ENCODE peak calls at places on chromosomes 12 and 14, in five cellular contexts. Z is gastrocnemius medialis; L is A549; A is PC-9; N is CD4-positive, CD25-positive, alpha-beta regulatory T cell. F is an unnamed sample. For H3K4me1, the result is how much of the 10 kb centered on the place peaks cover.

GRCh38 chr14:74634481-74634880 is 22.4 kb upstream of the LTBP2 start:
- DNase-seq in Z (no peak), L (no peak), A (no peak), N (no peak), F (no peak)

GRCh38 chr12:13208533-13209278 is 12.2 kb downstream of the EMP1 start:
- DNase-seq in Z (no peak), L (peak), A (peak), N (no peak), F (no peak)

GRCh38 chr14:24425704-24426103 is 3.8 kb downstream of the CBLN3 start:
- DNase-seq in Z (no peak), L (no peak), A (peak), N (no peak), F (no peak)

GRCh38 chr12:49776858-49777257 is 35.5 kb downstream of the TMBIM6 start:
- DNase-seq in Z (no peak), L (no peak), A (no peak), N (no peak), F (no peak)

GRCh38 chr14:92906823-92907222 is 16.1 kb upstream of the CHGA start:
- DNase-seq in Z (no peak), L (no peak), A (no peak), N (no peak), F (no peak)

GRCh38 chr12:64186789-64187188 is 35.3 kb downstream of the KICS2 start:
- DNase-seq in Z (no peak), L (peak), A (no peak), N (no peak), F (no peak)

GRCh38 chr14:20630340-20631022 is 11.0 kb downstream of the OR6S1 start:
- DNase-seq in Z (no peak), L (peak), A (peak), N (no peak), F (no peak)

GRCh38 chr12:93447555-93448265 is 6.0 kb upstream of the UBE2N start:
- DNase-seq in Z (no peak), L (no peak), A (no peak), N (no peak), F (no peak)

GRCh38 chr14:36020120-36021029 is 156.1 kb downstream of the PTCSC3 start:
- DNase-seq in Z (no peak), L (no peak), A (no peak), N (no peak), F (no peak)

GRCh38 chr12:132279184-132279889 is 50.1 kb downstream of the GALNT9 start:
- DNase-seq in Z (no peak), L (no peak), A (no peak), N (no peak), F (peak)

GRCh38 chr14:55587847-55588246 is 7.8 kb downstream of the KTN1 start:
- DNase-seq in Z (no peak), L (no peak), A (no peak), N (no peak), F (no peak)

GRCh38 chr14:55586411-55586810 is 6.4 kb downstream of the KTN1 start:
- DNase-seq in Z (no peak), L (no peak), A (no peak), N (no peak), F (no peak)

GRCh38 chr14:55583942-55584468 is 4.0 kb downstream of the KTN1 start:
- DNase-seq in Z (no peak), L (no peak), A (peak), N (no peak), F (no peak)

GRCh38 chr14:55588259-55588699 is 8.3 kb downstream of the KTN1 start:
- DNase-seq in Z (no peak), L (no peak), A (no peak), N (no peak), F (no peak)

DNA sequence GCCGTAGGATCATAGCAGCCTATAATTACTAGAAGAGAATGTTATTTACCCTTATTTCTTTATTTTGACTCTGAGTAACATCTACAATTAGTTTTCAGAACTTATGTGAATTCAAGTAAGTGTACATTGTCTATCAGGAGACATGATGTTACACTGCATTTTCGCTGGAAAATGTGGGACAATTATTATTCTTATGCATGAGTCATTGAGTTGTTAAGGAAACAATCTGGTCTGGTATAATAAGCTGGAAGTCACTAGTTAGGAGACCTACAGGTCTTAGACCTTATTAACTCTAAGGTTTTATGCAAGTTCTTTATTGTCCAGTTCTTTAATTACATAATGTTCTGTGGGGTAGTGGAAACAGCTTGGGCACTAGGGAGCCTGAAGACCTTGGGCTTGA is 5.8 kb downstream of the KTN1 start:
- DNase-seq in Z (no peak), L (no peak), A (no peak), N (no peak), F (no peak)
- H3K4me1 ChIP-seq in Z (half or more), L (half or more), A (half or more), N (under half), F (under half)

DNA sequence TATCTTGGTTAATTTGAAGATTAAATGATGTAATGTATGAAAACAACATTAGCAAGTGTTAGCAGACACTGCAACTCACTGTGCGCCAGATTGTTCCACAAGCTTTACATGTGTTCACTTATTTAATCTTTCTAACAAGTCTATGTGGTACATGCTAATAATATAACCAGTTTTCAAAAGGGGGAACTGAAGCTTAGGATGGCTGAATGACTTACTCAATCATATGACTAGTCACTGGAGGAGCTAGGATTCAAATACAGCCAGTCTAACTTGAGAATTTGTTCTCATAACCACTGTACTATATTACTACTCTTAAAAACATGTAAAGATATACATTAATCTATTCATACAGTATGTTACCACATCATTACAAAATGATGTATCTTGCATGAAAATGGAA is 60.5 kb upstream of the LRIG3 start:
- DNase-seq in Z (no peak), L (no peak), A (no peak), N (no peak), F (no peak)
- H3K4me1 ChIP-seq in Z (under half), L (under half), A (under half), N (under half), F (under half)

GRCh38 chr12:123061806-123062205 is 81.3 kb downstream of the ARL6IP4 start:
- DNase-seq in Z (no peak), L (no peak), A (no peak), N (no peak), F (no peak)

GRCh38 chr12:123062682-123063426 is 82.4 kb downstream of the ARL6IP4 start:
- DNase-seq in Z (peak), L (peak), A (peak), N (no peak), F (no peak)

GRCh38 chr12:123064356-123064755 is 83.9 kb downstream of the ARL6IP4 start:
- DNase-seq in Z (peak), L (no peak), A (no peak), N (no peak), F (peak)

GRCh38 chr12:123064885-123065619 is 84.6 kb downstream of the ARL6IP4 start:
- DNase-seq in Z (peak), L (no peak), A (no peak), N (no peak), F (peak)

GRCh38 chr12:123063535-123063934 is 83.1 kb downstream of the ARL6IP4 start:
- DNase-seq in Z (no peak), L (peak), A (no peak), N (no peak), F (no peak)
- H3K4me1 ChIP-seq in Z (half or more), L (under half), A (under half), N (under half), F (half or more)

DNA sequence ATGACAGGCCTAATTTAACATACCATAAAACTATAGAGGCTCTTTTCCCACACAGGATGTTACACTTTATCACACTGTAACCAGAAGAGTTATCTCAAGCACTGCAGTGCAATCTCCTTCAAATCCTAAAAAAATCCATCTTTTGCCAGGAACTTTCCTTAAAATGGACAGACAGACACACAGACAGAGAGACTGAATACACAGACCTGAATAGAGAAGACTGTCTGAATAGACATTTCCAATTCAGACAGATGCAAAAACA is 6.5 kb downstream of the CORO1C start:
- DNase-seq in Z (no peak), L (no peak), A (no peak), N (no peak), F (no peak)
- H3K4me1 ChIP-seq in Z (half or more), L (half or more), A (half or more), N (under half), F (under half)

GRCh38 chr12:32907166-32907565 is 10.6 kb upstream of the PKP2 start:
- DNase-seq in Z (no peak), L (no peak), A (no peak), N (no peak), F (no peak)
- H3K4me1 ChIP-seq in Z (under half), L (under half), A (under half), N (under half), F (under half)

GRCh38 chr12:67890726-67891125 is 98.5 kb upstream of the IFNG-AS1 start:
- DNase-seq in Z (no peak), L (no peak), A (no peak), N (no peak), F (no peak)

GRCh38 chr12:67889935-67890334 is 99.3 kb upstream of the IFNG-AS1 start:
- DNase-seq in Z (no peak), L (no peak), A (no peak), N (no peak), F (no peak)

GRCh38 chr12:67893003-67893402 is 96.2 kb upstream of the IFNG-AS1 start:
- DNase-seq in Z (peak), L (no peak), A (no peak), N (no peak), F (no peak)

GRCh38 chr12:67892289-67892688 is 97.0 kb upstream of the IFNG-AS1 start:
- DNase-seq in Z (no peak), L (no peak), A (no peak), N (no peak), F (no peak)

DNA sequence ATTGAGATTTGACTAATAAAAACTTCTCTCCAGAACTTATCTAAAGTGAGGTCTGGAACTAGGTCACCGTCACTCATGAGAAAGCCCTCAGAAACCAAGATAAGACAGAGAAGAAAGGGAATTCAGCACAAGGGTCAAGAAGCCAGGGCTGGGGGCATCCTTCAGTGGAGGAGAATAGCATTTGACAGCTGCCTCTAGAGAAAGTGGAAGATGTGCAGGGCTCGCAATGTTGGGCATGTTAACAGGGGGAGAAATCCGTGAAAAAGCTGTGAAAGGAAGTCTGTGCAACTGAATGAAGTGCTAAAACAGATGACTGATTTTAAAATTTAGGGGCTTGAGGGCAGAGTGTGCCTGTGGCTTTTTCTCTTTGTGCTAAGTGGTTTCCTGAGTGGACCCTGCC is 97.7 kb upstream of the IFNG-AS1 start:
- DNase-seq in Z (no peak), L (no peak), A (no peak), N (no peak), F (no peak)
- H3K4me1 ChIP-seq in Z (under half), L (under half), A (under half), N (under half), F (under half)

GRCh38 chr12:57146092-57146491 is 1.3 kb downstream of the LRP1-AS start:
- DNase-seq in Z (no peak), L (no peak), A (no peak), N (no peak), F (no peak)
- H3K4me1 ChIP-seq in Z (under half), L (under half), A (under half), N (under half), F (under half)

GRCh38 chr12:3115078-3115477 is 37.9 kb downstream of the TSPAN9 start:
- DNase-seq in Z (no peak), L (no peak), A (no peak), N (no peak), F (no peak)
- H3K4me1 ChIP-seq in Z (under half), L (under half), A (under half), N (under half), F (under half)

GRCh38 chr12:4303750-4304149 is 17.3 kb upstream of the TIGAR start:
- DNase-seq in Z (no peak), L (no peak), A (no peak), N (no peak), F (peak)
- H3K4me1 ChIP-seq in Z (under half), L (under half), A (under half), N (under half), F (under half)

DNA sequence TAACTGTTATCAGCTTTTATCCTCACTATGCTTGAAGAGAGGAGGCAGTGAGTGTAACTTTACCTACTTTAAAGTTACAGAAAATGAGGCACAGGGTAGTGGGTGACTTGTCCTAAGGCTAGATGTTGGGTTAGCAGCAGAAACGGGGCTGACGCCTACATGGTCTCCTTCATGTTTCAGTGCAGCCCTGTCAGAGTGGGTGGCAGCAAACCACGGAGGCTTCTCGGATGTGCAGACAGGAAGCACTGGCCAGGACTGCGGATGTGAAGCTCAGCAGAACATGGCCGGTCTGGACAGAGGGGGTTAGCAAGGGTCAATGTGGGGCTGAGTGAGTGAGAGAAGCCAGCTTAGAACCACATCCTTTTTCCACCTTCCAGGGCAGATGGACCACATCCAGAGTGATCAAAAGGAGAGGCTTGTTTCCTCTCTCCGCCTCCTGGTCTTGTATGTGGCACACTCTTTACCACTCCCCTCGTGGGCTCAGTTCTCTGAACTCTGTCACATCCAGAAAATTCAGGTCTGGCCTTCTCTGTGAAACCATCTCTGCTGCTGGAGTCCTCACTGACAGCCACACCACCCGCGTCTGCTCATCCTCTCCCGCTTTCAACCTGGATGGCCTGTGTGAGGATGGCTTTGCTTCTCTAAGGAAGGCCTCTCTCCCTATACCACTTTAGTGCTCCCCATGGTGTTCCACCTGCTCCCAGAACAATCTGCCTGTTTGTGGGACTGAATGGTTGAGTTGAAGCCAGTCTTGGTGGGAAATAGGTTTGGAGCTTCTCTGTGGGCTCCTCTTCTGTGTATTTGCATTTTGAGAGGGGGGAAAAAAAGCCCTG is 14.1 kb downstream of the SUSD6 start:
- DNase-seq in Z (peak), L (no peak), A (no peak), N (peak), F (peak)
- H3K4me1 ChIP-seq in Z (under half), L (under half), A (under half), N (half or more), F (under half)